ENCODE peak calls at places on chromosome 7, in five cellular contexts. N is IMR-90, X is Peyer's patch, M is hepatocyte, B is fibroblast of villous mesenchyme. I is an unnamed sample.

GRCh38 chr7:158431941-158432347 is 155.7 kb downstream of the PTPRN2 start:
- DNase-seq in N (peak; percentile 28), X (peak; percentile 78), M (peak; percentile 94), B (peak; percentile 77), I (no peak)

GRCh38 chr7:90119178-90119971 is 34.9 kb upstream of the STEAP1 start:
- DNase-seq in N (peak; percentile 1), X (no peak), M (peak; percentile 11), B (no peak), I (no peak)

GRCh38 chr7:123499211-123499968 is 35.0 kb downstream of the IQUB start:
- DNase-seq in N (no peak), X (no peak), M (peak; percentile 20), B (peak; percentile 66), I (no peak)

GRCh38 chr7:155395176-155395797 is 62.6 kb upstream of the EN2 start:
- DNase-seq in N (no peak), X (no peak), M (no peak), B (no peak), I (no peak)

GRCh38 chr7:25765110-25765509 is 386.9 kb upstream of the NFE2L3 start:
- DNase-seq in N (no peak), X (no peak), M (no peak), B (no peak), I (no peak)

GRCh38 chr7:101390901-101391301 is 28.2 kb downstream of the COL26A1 start:
- DNase-seq in N (no peak), X (peak; percentile 83), M (peak; percentile 37), B (peak; percentile 37), I (peak; percentile 41)

GRCh38 chr7:17105701-17106100 is 192.8 kb upstream of the AHR start:
- DNase-seq in N (peak; percentile 78), X (no peak), M (no peak), B (peak; percentile 14), I (no peak)

GRCh38 chr7:20107582-20107981 is 109.6 kb downstream of the MACC1 start:
- DNase-seq in N (no peak), X (no peak), M (no peak), B (no peak), I (no peak)

GRCh38 chr7:25496394-25497103 is 268.3 kb upstream of the NPVF start:
- DNase-seq in N (no peak), X (no peak), M (no peak), B (no peak), I (no peak)

GRCh38 chr7:2843711-2844152 is 376 bp downstream of the GNA12 start:
- DNase-seq in N (peak; percentile 34), X (peak; percentile 72), M (peak; percentile 64), B (peak; percentile 34), I (no peak)

GRCh38 chr7:103877565-103877964 is 111.9 kb downstream of the RELN start:
- DNase-seq in N (no peak), X (no peak), M (no peak), B (no peak), I (no peak)

GRCh38 chr7:38846280-38846679 is 62.7 kb downstream of the VPS41 start:
- DNase-seq in N (peak; percentile 78), X (no peak), M (peak; percentile 18), B (peak; percentile 86), I (no peak)

DNA sequence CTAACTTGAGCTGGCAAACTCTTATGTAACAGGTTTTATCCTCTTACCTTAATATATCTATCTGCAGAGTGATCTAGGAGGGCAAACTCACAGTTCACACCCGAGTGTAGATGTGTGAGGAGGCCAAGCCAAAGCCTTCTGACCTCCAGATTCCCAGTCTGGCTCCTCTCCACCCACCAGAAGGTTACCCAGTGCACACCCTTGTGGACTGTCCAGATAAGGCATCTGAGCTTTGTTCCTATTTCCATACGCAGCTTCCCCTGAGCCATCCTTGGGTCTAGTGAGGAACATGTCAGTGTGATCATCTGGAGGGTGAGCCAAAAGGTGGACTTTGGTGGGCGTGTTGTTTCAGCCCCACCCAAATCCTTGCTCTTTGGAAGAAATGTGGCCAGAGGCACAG is 203.0 kb upstream of the MEOX2 start:
- DNase-seq in N (no peak), X (peak; percentile 61), M (peak; percentile 14), B (peak; percentile 12), I (no peak)
- TF ChIP-seq CTCF in N (no peak), X (no peak), M (peak; percentile 25), B (peak; percentile 44), I (no peak)

DNA sequence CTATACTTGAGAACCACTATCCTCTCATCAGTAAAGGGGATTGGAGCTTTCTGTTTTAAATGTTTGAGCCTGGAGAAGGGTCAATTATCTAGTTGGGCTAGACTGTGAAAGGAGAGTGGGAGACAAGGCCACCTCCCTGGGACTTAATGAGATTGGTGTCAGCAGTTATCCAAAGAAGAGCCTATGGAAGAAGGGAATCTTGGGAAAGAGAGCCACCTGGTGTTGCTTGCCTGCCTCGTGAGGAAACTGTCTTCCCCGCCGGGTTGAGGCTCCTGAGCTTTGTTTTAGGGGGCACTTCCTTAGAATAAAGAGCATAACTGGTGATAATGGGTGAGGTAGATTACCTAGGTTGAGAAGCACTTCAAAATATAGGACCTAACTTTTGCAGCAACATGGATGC is 32.0 kb upstream of the ABCB4 start:
- DNase-seq in N (no peak), X (no peak), M (no peak), B (no peak), I (no peak)
- TF ChIP-seq CTCF in N (peak; percentile 8), X (no peak), M (no peak), B (no peak), I (no peak)

GRCh38 chr7:134376693-134377092 is 60.0 kb upstream of the SLC35B4 start:
- DNase-seq in N (no peak), X (no peak), M (no peak), B (no peak), I (no peak)

GRCh38 chr7:134374291-134374690 is 57.6 kb upstream of the SLC35B4 start:
- DNase-seq in N (no peak), X (no peak), M (peak; percentile 69), B (no peak), I (no peak)

GRCh38 chr7:134374791-134375190 is 58.1 kb upstream of the SLC35B4 start:
- DNase-seq in N (no peak), X (no peak), M (no peak), B (no peak), I (no peak)

GRCh38 chr7:134375206-134375605 is 58.5 kb upstream of the SLC35B4 start:
- DNase-seq in N (no peak), X (no peak), M (no peak), B (no peak), I (no peak)

DNA sequence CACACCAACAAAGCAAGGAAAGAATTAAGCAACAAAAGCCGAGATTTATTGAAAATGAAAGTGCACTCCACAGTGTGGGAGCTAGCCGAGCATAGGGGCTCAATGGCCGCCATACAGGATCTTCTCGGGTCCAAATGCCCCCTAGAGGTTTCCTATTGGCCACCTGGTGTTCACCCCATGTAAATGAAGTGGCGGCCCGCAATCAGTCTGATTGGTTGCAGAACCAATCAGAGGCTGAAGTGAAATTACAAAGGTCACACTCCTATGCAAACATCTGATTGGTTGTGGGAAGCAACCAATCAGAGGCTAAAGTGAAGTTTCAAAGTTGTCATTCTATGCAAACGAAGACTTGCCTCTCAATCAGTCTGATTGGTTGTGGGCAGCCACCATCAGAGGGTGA is 61.8 kb upstream of the SLC35B4 start:
- DNase-seq in N (no peak), X (no peak), M (no peak), B (no peak), I (no peak)
- TF ChIP-seq CTCF in N (no peak), X (no peak), M (no peak), B (no peak), I (no peak)

DNA sequence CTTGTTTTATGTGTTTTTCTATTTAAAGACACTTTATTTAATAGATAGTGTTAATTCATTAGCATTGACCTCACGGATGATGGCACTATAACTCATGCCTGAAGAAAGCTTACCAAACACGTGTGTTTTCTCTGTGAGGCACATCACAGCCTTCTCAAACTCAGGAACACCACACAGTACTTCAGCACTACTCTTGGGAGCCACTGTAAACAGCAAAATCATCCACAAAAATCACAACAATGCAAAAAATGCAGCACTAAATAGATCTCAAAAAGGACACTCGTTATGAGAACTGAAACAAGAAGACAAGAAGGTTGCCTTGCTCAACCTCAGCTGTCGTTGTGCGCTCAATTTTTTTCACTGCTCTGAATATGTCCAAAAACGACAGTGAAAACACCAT is 12.0 kb upstream of the PARP12 start:
- DNase-seq in N (peak; percentile 32), X (no peak), M (no peak), B (peak; percentile 32), I (no peak)
- TF ChIP-seq CTCF in N (no peak), X (no peak), M (no peak), B (no peak), I (no peak)

GRCh38 chr7:84985073-84985784 is 201.6 kb downstream of the SEMA3D start:
- DNase-seq in N (peak; percentile 15), X (no peak), M (no peak), B (no peak), I (no peak)
- TF ChIP-seq CTCF in N (no peak), X (no peak), M (no peak), B (peak; percentile 12), I (no peak)

I was measured in activated B cell treated with CpG ODN at 0.5 μM for 24 hours.